ENCODE peak calls at places on chromosomes 2 and 18, in four cellular contexts. L, J, W and N are unnamed samples.

GRCh38 chr2:155518094-155518493 is 814.4 kb downstream of the NR4A2 start:
- DNase-seq in L (no peak), J (no peak), W (no peak), N (no peak)

GRCh38 chr2:210072922-210073509 is 70.6 kb downstream of the RPE start:
- DNase-seq in L (no peak), J (peak; percentile 7), W (peak; percentile 5), N (no peak)

GRCh38 chr18:24063121-24063731 is 48.7 kb downstream of the TTC39C start:
- DNase-seq in L (no peak), J (no peak), W (no peak), N (no peak)

GRCh38 chr2:76958749-76959148 is 563.4 kb downstream of the LRRTM4 start:
- DNase-seq in L (no peak), J (no peak), W (no peak), N (no peak)

GRCh38 chr2:68653538-68653982 is 10.2 kb downstream of the PROKR1 start:
- DNase-seq in L (no peak), J (no peak), W (no peak), N (no peak)

GRCh38 chr2:47309952-47310800 is 92.8 kb upstream of the MSH2 start:
- DNase-seq in L (no peak), J (peak; percentile 69), W (no peak), N (peak; percentile 57)

GRCh38 chr18:36419913-36420531 is 122.5 kb downstream of the FHOD3 start:
- DNase-seq in L (no peak), J (peak; percentile 17), W (no peak), N (no peak)

GRCh38 chr2:189425676-189426075 is 15.6 kb upstream of the WDR75 start:
- DNase-seq in L (no peak), J (no peak), W (no peak), N (no peak)

GRCh38 chr2:214574077-214574775 is 163.4 kb downstream of the VWC2L start:
- DNase-seq in L (no peak), J (no peak), W (no peak), N (no peak)

GRCh38 chr2:189222440-189222839 is 42.9 kb upstream of the COL5A2 start:
- DNase-seq in L (peak; percentile 35), J (peak; percentile 54), W (no peak), N (no peak)

GRCh38 chr18:21453512-21453862 is 147.0 kb downstream of the ESCO1 start:
- DNase-seq in L (peak; percentile 20), J (no peak), W (no peak), N (no peak)

GRCh38 chr2:36348721-36349120 is 6.9 kb upstream of the CRIM1 start:
- DNase-seq in L (no peak), J (no peak), W (no peak), N (no peak)

GRCh38 chr2:140498360-140498759 is 1632.5 kb downstream of the LRP1B start:
- DNase-seq in L (no peak), J (no peak), W (no peak), N (no peak)

GRCh38 chr2:166609183-166609959 is 115.3 kb upstream of the SCN7A start:
- DNase-seq in L (no peak), J (no peak), W (no peak), N (no peak)
- TF ChIP-seq CTCF in L (no peak), J (no peak), W (no peak), N (no peak)

DNA sequence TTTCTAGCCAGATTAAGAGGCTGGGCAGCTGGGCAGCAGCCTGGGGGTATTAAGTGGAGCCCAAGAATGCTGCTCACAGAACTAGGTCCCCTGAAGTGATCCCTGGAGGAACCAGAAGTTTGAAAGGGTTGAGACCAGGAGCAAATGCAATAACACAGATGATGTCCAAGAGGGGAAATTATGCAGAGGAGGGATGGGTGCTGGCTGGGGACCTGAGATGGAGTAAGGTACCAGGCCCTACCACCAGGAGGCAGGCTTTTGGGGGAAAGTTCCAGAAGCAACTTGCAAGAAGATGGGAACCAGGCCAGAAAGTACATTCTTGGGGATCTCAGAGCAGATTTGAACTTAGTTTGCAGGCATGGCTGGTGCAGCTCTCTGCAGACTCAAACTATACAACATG is 175.1 kb downstream of the NCK2 start:
- DNase-seq in L (no peak), J (peak; percentile 73), W (no peak), N (no peak)
- TF ChIP-seq CTCF in L (no peak), J (peak; percentile 37), W (peak; percentile 56), N (peak; percentile 56)

DNA sequence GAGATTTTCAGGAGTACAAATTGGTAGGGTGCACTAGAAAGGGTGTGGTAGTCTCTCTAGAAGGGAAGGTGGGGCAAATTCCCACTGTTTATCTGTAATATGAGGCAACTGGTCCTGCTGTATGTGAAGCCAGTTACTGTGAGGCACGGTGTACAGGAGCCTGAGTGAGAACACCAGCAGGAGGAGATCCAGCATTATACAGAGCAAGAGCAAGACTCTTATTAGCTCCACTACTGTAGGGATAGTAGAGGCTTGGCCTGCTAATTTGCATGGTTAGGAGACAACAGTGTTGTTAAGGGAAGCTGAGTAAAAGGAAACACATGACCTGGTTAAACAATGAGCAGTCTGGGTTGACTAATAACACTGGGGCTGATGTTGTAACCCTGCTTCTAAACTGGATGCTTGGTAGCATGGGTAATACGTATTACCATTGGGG is 76.3 kb upstream of the WDSUB1 start:
- DNase-seq in L (no peak), J (peak; percentile 20), W (peak; percentile 5), N (peak; percentile 41)
- TF ChIP-seq CTCF in L (no peak), J (no peak), W (no peak), N (no peak)

GRCh38 chr2:73232471-73233153 is 427 bp downstream of the PRADC1 start:
- DNase-seq in L (peak; percentile 31), J (peak; percentile 24), W (no peak), N (no peak)
- TF ChIP-seq CTCF in L (no peak), J (no peak), W (no peak), N (no peak)

DNA sequence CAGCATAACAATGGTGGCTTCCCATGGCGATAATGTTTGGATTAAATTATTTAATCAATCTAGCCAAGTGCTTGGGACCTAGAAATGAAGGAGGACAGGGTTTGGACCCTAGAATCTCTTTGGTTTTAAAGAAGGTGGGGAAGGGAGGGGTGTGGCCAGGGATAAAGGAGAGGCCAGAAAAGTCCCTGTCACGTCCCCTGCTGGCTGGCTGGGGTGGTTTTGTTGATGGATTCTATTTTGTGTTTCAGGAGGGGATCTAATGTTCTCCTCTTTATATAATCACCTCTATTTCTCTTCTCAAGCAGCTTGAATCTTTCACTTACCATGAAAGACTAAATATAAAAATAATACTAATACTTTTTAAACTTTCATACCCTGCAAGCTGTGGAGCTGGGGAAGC is 52.6 kb upstream of the GALR1 start:
- DNase-seq in L (no peak), J (no peak), W (no peak), N (no peak)
- TF ChIP-seq CTCF in L (no peak), J (peak; percentile 41), W (peak; percentile 23), N (no peak)

GRCh38 chr2:125227843-125228392 is 1202.8 kb downstream of the CNTNAP5 start:
- DNase-seq in L (no peak), J (no peak), W (no peak), N (no peak)
- TF ChIP-seq CTCF in L (no peak), J (no peak), W (no peak), N (no peak)

DNA sequence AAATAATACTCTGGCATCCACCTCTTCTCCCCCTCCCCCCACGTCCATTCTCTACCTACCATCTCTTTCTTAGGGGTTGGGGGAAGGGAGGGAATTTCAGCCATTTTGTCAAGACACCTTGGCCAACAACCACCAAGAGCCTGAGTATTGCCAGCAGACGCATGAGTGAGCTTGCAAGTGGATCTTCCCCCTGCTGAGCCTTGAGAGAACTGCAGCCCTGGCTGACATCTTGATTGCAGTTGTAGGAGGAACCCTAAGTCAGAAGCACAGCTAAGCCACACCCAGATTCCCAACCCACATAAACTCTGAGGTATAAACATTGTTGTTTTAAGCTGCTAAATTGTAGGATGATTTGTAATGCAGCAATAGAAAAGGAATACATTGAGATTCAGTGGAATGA is 165.6 kb downstream of the TMEFF2 start:
- DNase-seq in L (no peak), J (peak; percentile 8), W (no peak), N (no peak)
- TF ChIP-seq CTCF in L (no peak), J (peak; percentile 34), W (peak; percentile 23), N (no peak)

DNA sequence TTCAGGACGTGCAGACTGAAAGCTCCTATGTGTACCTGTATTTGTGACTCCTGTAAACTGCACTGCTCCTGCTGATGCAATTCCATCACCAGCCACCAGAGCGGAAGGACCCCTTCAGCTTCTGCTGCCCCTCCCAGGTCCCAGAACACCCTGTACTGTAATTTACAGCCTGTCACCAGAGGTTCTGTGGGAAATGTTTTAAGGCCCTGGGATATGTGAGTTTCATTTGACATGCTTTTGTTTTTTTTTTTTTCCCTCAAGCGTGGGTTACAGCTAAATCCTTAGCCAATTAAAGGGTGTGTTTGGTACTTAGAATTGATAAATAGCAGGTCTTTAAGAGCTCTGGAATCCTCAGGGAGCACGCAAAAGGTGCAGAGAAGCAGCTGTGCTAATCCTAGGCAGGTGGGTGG is 79.4 kb downstream of the KCTD1 start:
- DNase-seq in L (no peak), J (peak; percentile 55), W (no peak), N (no peak)
- TF ChIP-seq CTCF in L (no peak), J (peak; percentile 90), W (peak; percentile 54), N (peak; percentile 40)

DNA sequence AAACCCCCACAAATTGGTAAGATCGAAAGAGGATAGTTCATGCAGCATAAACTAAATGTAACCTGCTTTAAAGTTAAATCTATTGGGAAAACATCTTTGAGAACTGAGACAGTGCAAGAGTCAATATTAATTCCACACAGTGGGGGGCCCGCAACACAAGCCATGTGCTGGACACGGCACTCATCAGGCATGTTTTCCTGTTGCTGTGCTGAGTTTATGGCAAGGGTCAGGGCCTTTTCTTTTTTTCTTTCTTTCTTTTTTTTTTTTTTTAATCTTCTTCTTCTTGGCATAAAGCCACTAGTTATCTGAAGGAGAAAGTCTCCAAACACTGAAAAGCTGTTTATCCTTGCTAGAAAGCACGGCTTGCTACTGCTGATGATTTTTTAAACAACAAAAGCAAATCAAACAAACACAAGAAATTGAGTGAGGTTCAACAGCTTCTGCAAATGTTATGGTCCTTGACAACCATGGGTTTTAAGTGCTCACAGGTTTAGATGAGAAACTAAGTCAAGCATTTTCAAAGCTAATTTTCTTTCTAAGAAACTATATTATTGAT is 252.1 kb downstream of the ZNF521 start:
- DNase-seq in L (no peak), J (no peak), W (no peak), N (no peak)
- TF ChIP-seq CTCF in L (no peak), J (no peak), W (peak; percentile 8), N (no peak)

GRCh38 chr2:241692448-241692847 is 5.8 kb upstream of the DTYMK start:
- DNase-seq in L (no peak), J (no peak), W (peak; percentile 9), N (no peak)
- TF ChIP-seq CTCF in L (no peak), J (no peak), W (no peak), N (no peak)